ENCODE peak calls at places on chromosomes 12 and 14, in eight cellular contexts. X is GM10248; B is left ventricle myocardium inferior; Q is CD8-positive, alpha-beta T cell; Y is GM12878; G is adrenal gland; V is cardiac fibroblast; O is endothelial cell. U is an unnamed sample.

GRCh38 chr14:106039400-106039799 is 513.0 kb downstream of the TMEM121 start:
- DNase-seq in X (peak), B (no peak), Q (peak), Y (no peak), G (no peak), V (no peak), O (no peak), U (no peak)

GRCh38 chr14:101945171-101945570 is 19.2 kb upstream of the DYNC1H1 start:
- DNase-seq in X (no peak), B (no peak), Q (no peak), Y (no peak), G (no peak), V (no peak), O (no peak), U (no peak)

GRCh38 chr12:8508912-8509841 is 4.1 kb upstream of the CLEC4D start:
- DNase-seq in X (no peak), B (no peak), Q (no peak), Y (no peak), G (no peak), V (no peak), O (no peak), U (no peak)

GRCh38 chr12:90514325-90514724 is 440.7 kb downstream of the CCER1 start:
- DNase-seq in X (no peak), B (no peak), Q (no peak), Y (no peak), G (no peak), V (peak), O (no peak), U (no peak)

GRCh38 chr12:52327830-52328500 is 6.8 kb upstream of the KRT83 start:
- DNase-seq in X (no peak), B (no peak), Q (no peak), Y (no peak), G (no peak), V (no peak), O (no peak), U (no peak)

GRCh38 chr14:99722741-99723140 is 38.6 kb downstream of the CYP46A1 start:
- DNase-seq in X (no peak), B (no peak), Q (no peak), Y (no peak), G (no peak), V (no peak), O (no peak), U (no peak)

GRCh38 chr12:106584104-106585064 is 1.6 kb downstream of the RFX4 start:
- DNase-seq in X (no peak), B (no peak), Q (no peak), Y (no peak), G (no peak), V (no peak), O (no peak), U (no peak)

GRCh38 chr12:91817512-91817911 is 328.1 kb downstream of the BTG1 start:
- DNase-seq in X (no peak), B (no peak), Q (no peak), Y (no peak), G (no peak), V (peak), O (no peak), U (no peak)

GRCh38 chr12:1606021-1606622 is 11.7 kb upstream of the FBXL14 start:
- DNase-seq in X (peak), B (peak), Q (peak), Y (peak), G (peak), V (peak), O (no peak), U (peak)

GRCh38 chr12:8662592-8662991 is at the start of gene MFAP5:
- DNase-seq in X (no peak), B (no peak), Q (no peak), Y (no peak), G (no peak), V (peak), O (no peak), U (no peak)

GRCh38 chr12:123859035-123859434 is 96.9 kb downstream of the DNAH10 start:
- DNase-seq in X (no peak), B (no peak), Q (no peak), Y (no peak), G (no peak), V (no peak), O (peak), U (no peak)

GRCh38 chr12:55732288-55732687 is 3.5 kb upstream of the CD63 start:
- DNase-seq in X (no peak), B (no peak), Q (no peak), Y (no peak), G (no peak), V (no peak), O (no peak), U (no peak)

GRCh38 chr14:92309968-92310367 is 13.0 kb upstream of the SLC24A4 start:
- DNase-seq in X (no peak), B (no peak), Q (no peak), Y (no peak), G (no peak), V (no peak), O (no peak), U (no peak)

GRCh38 chr12:44521702-44522101 is 354.4 kb downstream of the NELL2 start:
- DNase-seq in X (no peak), B (no peak), Q (no peak), Y (no peak), G (no peak), V (no peak), O (no peak), U (no peak)

GRCh38 chr12:53964315-53964713 is 8.6 kb upstream of the HOXC11 start:
- DNase-seq in X (no peak), B (no peak), Q (no peak), Y (no peak), G (no peak), V (no peak), O (no peak), U (no peak)

GRCh38 chr14:73755434-73756014 is 41.3 kb upstream of the PNMA1 start:
- DNase-seq in X (no peak), B (peak), Q (no peak), Y (no peak), G (no peak), V (peak), O (no peak), U (no peak)

DNA sequence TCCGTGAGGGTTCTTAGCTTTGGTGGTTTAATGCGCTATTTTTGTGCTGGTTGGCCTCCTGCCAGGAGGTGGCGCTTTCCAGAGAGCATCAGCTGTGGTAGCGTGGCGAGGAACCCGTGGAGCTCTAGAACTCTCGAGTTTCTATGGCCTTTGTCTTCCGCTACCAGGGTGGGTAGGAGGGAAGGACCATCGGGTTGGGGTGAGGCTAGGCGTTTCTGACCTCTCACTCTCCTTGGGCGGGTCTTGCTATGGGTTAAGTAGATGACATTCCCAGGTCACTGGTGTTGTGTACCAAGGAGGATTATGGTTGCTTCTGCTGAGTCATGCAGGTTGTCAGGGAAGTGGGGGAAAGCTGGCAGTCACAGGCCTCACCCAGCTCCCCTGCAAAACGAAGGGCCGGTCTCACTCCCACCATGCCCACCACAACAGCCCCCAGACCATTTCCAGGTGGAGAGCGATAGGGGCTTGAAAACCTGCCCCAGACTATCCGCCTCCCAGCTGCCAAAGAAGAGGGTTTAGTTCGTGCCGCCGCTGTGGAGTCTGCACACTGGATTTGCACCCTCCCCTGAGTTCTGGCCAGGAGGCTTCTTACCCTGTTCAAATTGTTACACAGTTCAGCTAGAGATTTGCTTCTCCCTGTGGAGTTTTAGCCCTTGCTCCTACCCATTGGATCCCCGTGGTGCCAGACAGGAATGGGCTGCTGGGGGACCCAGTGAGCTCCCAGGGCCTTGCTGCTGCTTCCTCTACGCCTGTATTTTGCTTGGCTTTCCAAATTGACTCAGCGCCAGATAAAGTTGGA is 21.9 kb downstream of the RNFT2 start:
- DNase-seq in X (no peak), B (peak), Q (no peak), Y (no peak), G (no peak), V (peak), O (peak), U (no peak)
- TF ChIP-seq CTCF in X (no peak), B (no peak), Q (no peak), Y (no peak), G (no peak), V (no peak), O (peak), U (no peak)

GRCh38 chr12:18246057-18246456 is 15.3 kb upstream of the PIK3C2G start:
- DNase-seq in X (no peak), B (no peak), Q (no peak), Y (no peak), G (no peak), V (no peak), O (no peak), U (no peak)
- TF ChIP-seq CTCF in X (no peak), B (peak), Q (no peak), Y (no peak), G (no peak), V (peak), O (no peak), U (no peak)

DNA sequence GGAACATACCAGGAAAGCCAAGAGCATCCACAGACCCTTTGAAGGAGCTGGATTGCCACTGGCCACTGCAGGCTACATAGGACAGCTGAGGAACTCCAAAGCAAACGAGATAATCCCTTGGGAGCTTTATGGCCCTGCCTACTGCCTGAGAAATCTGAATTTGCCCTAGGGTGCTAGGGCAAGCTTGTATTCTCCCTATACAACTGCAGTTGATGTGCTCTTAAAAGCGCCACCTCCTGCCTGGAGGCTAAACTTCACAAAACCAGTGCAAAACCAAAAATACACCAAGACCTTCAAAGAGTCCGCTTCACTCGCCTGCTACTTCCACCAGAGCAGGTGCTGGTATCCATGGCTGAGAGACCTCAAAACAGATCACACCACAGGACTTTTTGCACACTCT is 99.6 kb upstream of the KRR1 start:
- DNase-seq in X (no peak), B (no peak), Q (no peak), Y (no peak), G (no peak), V (no peak), O (no peak), U (no peak)
- TF ChIP-seq CTCF in X (no peak), B (no peak), Q (no peak), Y (no peak), G (no peak), V (no peak), O (no peak), U (no peak)

GRCh38 chr14:49895480-49895879 is 2.6 kb downstream of the ARF6 start:
- DNase-seq in X (no peak), B (no peak), Q (no peak), Y (no peak), G (no peak), V (peak), O (no peak), U (no peak)

GRCh38 chr14:49893309-49894213 is 679 bp downstream of the ARF6 start:
- DNase-seq in X (peak), B (peak), Q (peak), Y (no peak), G (peak), V (peak), O (peak), U (peak)

GRCh38 chr14:49892301-49892635 is 614 bp upstream of the ARF6 start:
- DNase-seq in X (peak), B (no peak), Q (peak), Y (peak), G (peak), V (peak), O (no peak), U (no peak)

GRCh38 chr14:49896956-49897355 is 4.1 kb downstream of the ARF6 start:
- DNase-seq in X (no peak), B (no peak), Q (no peak), Y (no peak), G (no peak), V (peak), O (no peak), U (no peak)

GRCh38 chr14:49892636-49893308 is at the start of gene ARF6:
- DNase-seq in X (peak), B (peak), Q (peak), Y (peak), G (peak), V (peak), O (peak), U (peak)
- TF ChIP-seq CTCF in X (peak), B (peak), Q (no peak), Y (peak), G (no peak), V (no peak), O (no peak), U (no peak)

DNA sequence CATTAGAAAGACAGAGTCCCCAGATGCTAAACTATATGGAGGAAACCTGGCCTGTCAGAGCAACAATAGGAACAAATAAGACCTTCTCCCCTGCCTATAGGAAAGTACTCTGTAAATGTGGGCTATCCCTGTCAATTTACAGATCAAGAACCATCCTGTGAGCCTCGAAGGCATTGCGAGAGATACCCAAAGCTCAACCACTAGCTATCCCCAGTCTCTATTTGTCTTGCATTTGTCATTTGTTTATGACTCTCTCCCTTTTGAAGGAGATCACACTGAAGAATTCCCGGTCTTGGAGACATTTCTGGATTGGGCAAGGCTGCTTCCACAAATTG is 42.7 kb upstream of the DHRS4 start:
- DNase-seq in X (no peak), B (no peak), Q (no peak), Y (no peak), G (no peak), V (no peak), O (no peak), U (no peak)
- TF ChIP-seq CTCF in X (no peak), B (no peak), Q (no peak), Y (no peak), G (no peak), V (no peak), O (no peak), U (no peak)